ENCODE peak calls at places on chromosome 20, in nine cellular contexts. J is transverse colon, W is Calu3, K is kidney, R is body of pancreas, Y is glutamatergic neuron, O is neural progenitor cell, X is MM.1S, I is RWPE1. V is an unnamed sample.

GRCh38 chr20:14142171-14142570 is 146.9 kb downstream of the MACROD2 start:
- DNase-seq in J (peak; percentile 18), W (peak; percentile 43), K (no peak), R (peak; percentile 63), Y (peak; percentile 57), O (peak; percentile 85), X (peak; percentile 47), I (peak; percentile 48), V (peak; percentile 7)

GRCh38 chr20:24978493-24978892 is 14.1 kb downstream of the APMAP start:
- DNase-seq in J (no peak), W (no peak), K (no peak), R (no peak), Y (no peak), O (no peak), X (no peak), I (no peak), V (no peak)

GRCh38 chr20:24332956-24333355 is 136.5 kb upstream of the SYNDIG1 start:
- DNase-seq in J (no peak), W (no peak), K (no peak), R (no peak), Y (no peak), O (no peak), X (no peak), I (no peak), V (no peak)

GRCh38 chr20:49186535-49187329 is 1.4 kb downstream of the STAU1 start:
- DNase-seq in J (peak; percentile 77), W (peak; percentile 66), K (no peak), R (peak; percentile 77), Y (no peak), O (peak; percentile 49), X (peak; percentile 59), I (peak; percentile 79), V (peak; percentile 75)

GRCh38 chr20:13610205-13610604 is 28.5 kb downstream of the TASP1 start:
- DNase-seq in J (no peak), W (peak; percentile 4), K (no peak), R (no peak), Y (peak; percentile 59), O (peak; percentile 50), X (no peak), I (no peak), V (no peak)

GRCh38 chr20:8117636-8118413 is 14.2 kb upstream of the PLCB1 start:
- DNase-seq in J (no peak), W (no peak), K (no peak), R (no peak), Y (no peak), O (no peak), X (no peak), I (no peak), V (no peak)

GRCh38 chr20:57505991-57506390 is 18.9 kb downstream of the CTCFL start:
- DNase-seq in J (no peak), W (no peak), K (no peak), R (no peak), Y (no peak), O (no peak), X (no peak), I (no peak), V (no peak)

GRCh38 chr20:11338506-11339306 is 579.0 kb upstream of the BTBD3 start:
- DNase-seq in J (no peak), W (no peak), K (no peak), R (no peak), Y (no peak), O (no peak), X (no peak), I (no peak), V (no peak)

GRCh38 chr20:18225652-18226051 is 62.7 kb upstream of the ZNF133 start:
- DNase-seq in J (no peak), W (no peak), K (no peak), R (no peak), Y (no peak), O (no peak), X (no peak), I (no peak), V (no peak)

GRCh38 chr20:58829531-58829941 is 21.2 kb downstream of the GNAS-AS1 start:
- DNase-seq in J (no peak), W (no peak), K (no peak), R (peak; percentile 50), Y (no peak), O (no peak), X (no peak), I (no peak), V (no peak)

GRCh38 chr20:25623225-25623735 is 534 bp downstream of the NANP start:
- DNase-seq in J (peak; percentile 51), W (peak; percentile 10), K (peak; percentile 80), R (peak; percentile 57), Y (peak; percentile 49), O (peak; percentile 41), X (peak; percentile 21), I (peak; percentile 21), V (no peak)

GRCh38 chr20:3161316-3162079 is 1.8 kb upstream of the FASTKD5 start:
- DNase-seq in J (no peak), W (no peak), K (no peak), R (no peak), Y (no peak), O (no peak), X (no peak), I (no peak), V (peak; percentile 20)

GRCh38 chr20:14445310-14445709 is 107.9 kb upstream of the FLRT3 start:
- DNase-seq in J (no peak), W (no peak), K (no peak), R (no peak), Y (no peak), O (no peak), X (no peak), I (peak; percentile 80), V (no peak)

GRCh38 chr20:55586626-55587025 is 418.7 kb downstream of the CBLN4 start:
- DNase-seq in J (no peak), W (no peak), K (no peak), R (no peak), Y (no peak), O (peak; percentile 27), X (no peak), I (no peak), V (no peak)

GRCh38 chr20:18909254-18909653 is 95.7 kb downstream of the SCP2D1 start:
- DNase-seq in J (no peak), W (no peak), K (no peak), R (no peak), Y (no peak), O (no peak), X (no peak), I (no peak), V (no peak)

GRCh38 chr20:36813784-36814136 is 40.2 kb upstream of the DSN1 start:
- DNase-seq in J (no peak), W (no peak), K (no peak), R (no peak), Y (no peak), O (no peak), X (no peak), I (no peak), V (no peak)

GRCh38 chr20:25282796-25283195 is 34.9 kb downstream of the PYGB start:
- DNase-seq in J (peak; percentile 7), W (no peak), K (peak; percentile 48), R (no peak), Y (no peak), O (no peak), X (no peak), I (no peak), V (no peak)

GRCh38 chr20:40286991-40287531 is 402.0 kb downstream of the MAFB start:
- DNase-seq in J (peak; percentile 70), W (no peak), K (peak; percentile 86), R (peak; percentile 59), Y (no peak), O (no peak), X (no peak), I (peak; percentile 92), V (no peak)

GRCh38 chr20:38229376-38230252 is 30.9 kb downstream of the KIAA1755 start:
- DNase-seq in J (no peak), W (peak; percentile 68), K (no peak), R (no peak), Y (no peak), O (peak; percentile 46), X (no peak), I (peak; percentile 68), V (peak; percentile 39)
- TF ChIP-seq CTCF in J (no peak), W (peak; percentile 83), K (peak; percentile 33), R (peak; percentile 15), Y (peak; percentile 67), O (peak; percentile 60), X (peak; percentile 46), I (peak; percentile 30), V (no peak)

DNA sequence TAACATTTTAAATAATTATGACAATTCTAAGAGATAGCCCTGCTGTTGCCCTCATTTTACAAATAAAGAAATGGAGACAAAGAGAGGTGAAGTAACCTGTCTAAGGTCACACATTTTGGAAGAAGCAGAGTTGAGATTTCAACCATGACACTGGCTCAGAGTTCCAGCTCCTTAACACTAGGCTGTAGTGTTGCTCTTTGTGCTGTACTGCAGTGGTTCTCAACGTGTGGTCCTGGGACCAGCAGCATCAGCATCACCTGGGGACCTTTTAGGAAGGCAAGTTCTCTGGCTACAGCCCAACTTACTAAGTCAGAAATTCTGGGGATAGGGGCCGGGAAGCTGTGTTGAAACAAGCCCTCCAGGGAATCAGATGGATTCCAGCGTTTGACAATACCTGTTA is 62.4 kb upstream of the FERMT1 start:
- DNase-seq in J (no peak), W (no peak), K (no peak), R (no peak), Y (no peak), O (peak; percentile 32), X (no peak), I (no peak), V (no peak)
- TF ChIP-seq CTCF in J (no peak), W (no peak), K (peak; percentile 15), R (no peak), Y (no peak), O (peak; percentile 43), X (peak; percentile 3), I (peak; percentile 10), V (no peak)

GRCh38 chr20:63518351-63518861 is 2.2 kb upstream of the PPDPF start:
- DNase-seq in J (no peak), W (no peak), K (peak; percentile 77), R (no peak), Y (peak; percentile 21), O (peak; percentile 1), X (no peak), I (no peak), V (no peak)
- TF ChIP-seq CTCF in J (no peak), W (no peak), K (no peak), R (no peak), Y (no peak), O (no peak), X (no peak), I (no peak), V (no peak)

GRCh38 chr20:50717974-50718761 is 13.2 kb upstream of the PARD6B start:
- DNase-seq in J (no peak), W (peak; percentile 55), K (no peak), R (no peak), Y (no peak), O (no peak), X (no peak), I (no peak), V (no peak)
- TF ChIP-seq CTCF in J (no peak), W (no peak), K (no peak), R (no peak), Y (no peak), O (peak; percentile 20), X (no peak), I (no peak), V (no peak)